ENCODE peak calls at places on chromosomes 12 and 14, in four cellular contexts. One of them, this sample, is unnamed.

GRCh38 chr12:63897931-63898330 is 53.4 kb downstream of the SRGAP1 start:
- DNase-seq in lung: no peak
- DNase-seq in astrocyte: no peak
- DNase-seq in uterus: no peak
- DNase-seq in this sample: no peak

GRCh38 chr12:76041406-76041805 is 9.8 kb upstream of the PHLDA1 start:
- DNase-seq in uterus: no peak
- DNase-seq in astrocyte: no peak
- DNase-seq in lung: no peak
- DNase-seq in this sample: no peak

GRCh38 chr12:12909228-12909994 is 18.0 kb downstream of the GPRC5A start:
- DNase-seq in uterus: no peak
- DNase-seq in lung: no peak
- DNase-seq in astrocyte: no peak
- DNase-seq in this sample: no peak

GRCh38 chr14:81801921-81802320 is 268.3 kb upstream of the SEL1L start:
- DNase-seq in uterus: no peak
- DNase-seq in astrocyte: no peak
- DNase-seq in lung: no peak
- DNase-seq in this sample: no peak

GRCh38 chr12:52439845-52440244 is 5.7 kb upstream of the KRT75 start:
- DNase-seq in lung: no peak
- DNase-seq in astrocyte: no peak
- DNase-seq in uterus: no peak
- DNase-seq in this sample: no peak

GRCh38 chr14:74488788-74489397 is 4.2 kb downstream of the NPC2 start:
- DNase-seq in uterus: no peak
- DNase-seq in astrocyte: peak; percentile 82
- DNase-seq in lung: no peak
- DNase-seq in this sample: peak; percentile 47

GRCh38 chr12:90548595-90548994 is 406.4 kb downstream of the CCER1 start:
- DNase-seq in astrocyte: no peak
- DNase-seq in uterus: no peak
- DNase-seq in lung: no peak
- DNase-seq in this sample: no peak

GRCh38 chr12:48286665-48287064 is 64.1 kb downstream of the ZNF641 start:
- DNase-seq in uterus: no peak
- DNase-seq in lung: no peak
- DNase-seq in astrocyte: no peak
- DNase-seq in this sample: peak; percentile 17

GRCh38 chr14:99602054-99602787 is 1.8 kb downstream of the CCDC85C start:
- DNase-seq in lung: peak; percentile 41
- DNase-seq in astrocyte: peak; percentile 25
- DNase-seq in uterus: no peak
- DNase-seq in this sample: peak; percentile 45

GRCh38 chr14:66101662-66102061 is 384.5 kb upstream of the CCDC196 start:
- DNase-seq in uterus: no peak
- DNase-seq in lung: no peak
- DNase-seq in astrocyte: no peak
- DNase-seq in this sample: no peak

GRCh38 chr12:106256524-106256923 is 8.7 kb upstream of the CKAP4 start:
- DNase-seq in astrocyte: no peak
- DNase-seq in uterus: no peak
- DNase-seq in lung: no peak
- DNase-seq in this sample: no peak

GRCh38 chr14:47039336-47039735 is 387.8 kb upstream of the RPL10L start:
- DNase-seq in lung: no peak
- DNase-seq in astrocyte: no peak
- DNase-seq in uterus: no peak
- DNase-seq in this sample: no peak

GRCh38 chr12:90106568-90106967 is 397.9 kb upstream of the ATP2B1 start:
- DNase-seq in lung: no peak
- DNase-seq in astrocyte: no peak
- DNase-seq in uterus: no peak
- DNase-seq in this sample: no peak

GRCh38 chr12:52389313-52390207 is 4.1 kb upstream of the KRT84 start:
- DNase-seq in uterus: no peak
- DNase-seq in astrocyte: peak; percentile 49
- DNase-seq in lung: no peak
- DNase-seq in this sample: peak; percentile 85

GRCh38 chr14:35506927-35507326 is 27.0 kb upstream of the INSM2 start:
- DNase-seq in lung: no peak
- DNase-seq in astrocyte: peak; percentile 35
- DNase-seq in uterus: no peak
- DNase-seq in this sample: peak; percentile 6

DNA sequence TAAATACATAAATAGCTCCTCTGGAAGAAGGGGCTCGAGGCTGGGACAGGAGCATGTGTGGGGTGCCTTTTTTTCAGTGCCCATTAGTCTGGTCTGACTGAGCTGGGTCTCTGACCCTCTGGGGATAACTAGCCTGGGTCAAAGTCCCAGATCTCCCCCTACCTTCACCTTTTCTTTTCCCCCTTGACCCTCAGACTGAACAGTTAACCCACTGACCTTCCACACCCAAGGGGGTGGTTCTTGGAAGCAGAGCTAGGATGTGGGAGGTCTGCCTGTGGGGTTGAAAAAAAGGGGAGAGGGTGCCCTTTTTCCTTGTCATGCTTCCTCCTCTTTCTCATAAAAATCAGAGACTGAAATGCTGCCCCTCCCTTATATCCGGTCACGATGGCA is 925 bp upstream of the GLI1 start:
- DNase-seq in astrocyte: no peak
- DNase-seq in lung: no peak
- DNase-seq in uterus: no peak
- DNase-seq in this sample: no peak
- H3K27ac ChIP-seq in astrocyte: peak overlapping the region; percentile 25
- H3K27ac ChIP-seq in lung: peak overlapping the region; percentile 68
- H3K27ac ChIP-seq in uterus: peak overlapping the region; percentile 89
- H3K27ac ChIP-seq in this sample: peak overlapping the region; percentile 55

DNA sequence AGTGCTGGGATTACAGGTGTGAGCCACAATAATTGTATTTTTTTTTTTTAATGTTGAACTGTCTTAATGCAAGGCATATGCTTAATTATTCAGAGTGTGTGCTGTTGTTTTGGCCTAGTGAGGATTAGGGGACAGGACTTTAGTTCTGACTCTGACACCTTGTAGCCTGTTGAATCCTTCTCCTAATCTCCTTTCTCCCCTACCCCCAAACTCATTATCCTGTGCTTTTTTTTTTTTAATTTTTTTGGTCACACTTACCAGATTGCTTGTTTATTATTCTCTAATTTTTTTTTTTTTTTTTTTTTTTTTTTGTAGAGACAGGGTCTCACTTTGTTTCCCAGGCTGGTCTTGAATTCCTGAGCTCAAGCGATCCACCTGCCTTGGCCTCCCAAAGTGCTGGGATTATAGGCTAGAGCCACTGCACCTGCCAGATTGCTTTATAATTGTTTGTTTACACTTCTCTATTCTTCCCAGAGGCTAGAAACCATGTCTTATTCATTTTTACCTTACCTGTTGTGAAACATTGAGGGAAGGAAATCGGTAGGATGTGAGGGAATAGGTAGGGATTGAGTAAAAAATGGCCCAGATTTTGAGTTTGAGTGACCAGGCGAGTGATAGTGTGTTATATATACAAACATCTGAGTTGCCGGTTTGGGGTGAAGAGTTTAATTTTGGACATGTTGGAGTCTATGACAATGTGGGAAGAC is 32.2 kb downstream of the DIP2B start:
- DNase-seq in astrocyte: no peak
- DNase-seq in uterus: no peak
- DNase-seq in lung: no peak
- DNase-seq in this sample: no peak
- H3K27ac ChIP-seq in astrocyte: no peak overlapping the region
- H3K27ac ChIP-seq in uterus: no peak overlapping the region
- H3K27ac ChIP-seq in lung: no peak overlapping the region
- H3K27ac ChIP-seq in this sample: peak overlapping the region; percentile 59

GRCh38 chr12:111091036-111091435 is 170.7 kb upstream of the MYL2 start:
- DNase-seq in lung: no peak
- DNase-seq in astrocyte: no peak
- DNase-seq in uterus: no peak
- DNase-seq in this sample: no peak

GRCh38 chr12:111085100-111085499 is 164.7 kb upstream of the MYL2 start:
- DNase-seq in lung: no peak
- DNase-seq in uterus: no peak
- DNase-seq in astrocyte: no peak
- DNase-seq in this sample: no peak

GRCh38 chr12:111084605-111085004 is 164.2 kb upstream of the MYL2 start:
- DNase-seq in astrocyte: no peak
- DNase-seq in lung: no peak
- DNase-seq in uterus: no peak
- DNase-seq in this sample: no peak

GRCh38 chr12:111089616-111090015 is 169.2 kb upstream of the MYL2 start:
- DNase-seq in uterus: no peak
- DNase-seq in astrocyte: no peak
- DNase-seq in lung: no peak
- DNase-seq in this sample: no peak

DNA sequence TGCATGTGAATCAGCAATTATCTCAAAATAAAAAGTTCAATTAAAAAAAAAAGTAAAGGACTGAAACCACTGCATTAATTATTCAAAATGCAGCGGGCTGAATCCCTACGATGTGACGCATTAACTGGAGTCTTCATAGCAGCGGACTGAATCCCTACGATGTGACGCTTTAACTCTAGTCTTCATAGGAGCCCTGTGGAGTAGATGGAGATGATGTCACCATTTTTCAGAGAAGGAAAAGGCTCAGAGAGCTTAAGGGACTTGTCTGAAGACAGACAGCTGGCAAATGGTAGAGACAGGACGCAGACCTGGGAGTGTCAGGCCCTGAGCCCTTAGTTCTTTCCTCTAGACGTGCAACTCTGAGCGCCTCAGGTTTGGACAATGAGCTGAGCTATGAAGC is 168.0 kb upstream of the MYL2 start:
- DNase-seq in uterus: no peak
- DNase-seq in astrocyte: no peak
- DNase-seq in lung: no peak
- DNase-seq in this sample: no peak
- H3K27ac ChIP-seq in uterus: no peak overlapping the region
- H3K27ac ChIP-seq in astrocyte: no peak overlapping the region
- H3K27ac ChIP-seq in lung: no peak overlapping the region
- H3K27ac ChIP-seq in this sample: no peak overlapping the region

GRCh38 chr14:101358726-101359125 is 202.6 kb upstream of the DIO3 start:
- DNase-seq in astrocyte: no peak
- DNase-seq in uterus: peak; percentile 28
- DNase-seq in lung: peak; percentile 25
- DNase-seq in this sample: no peak

GRCh38 chr14:101361044-101361443 is 200.3 kb upstream of the DIO3 start:
- DNase-seq in astrocyte: no peak
- DNase-seq in uterus: peak; percentile 73
- DNase-seq in lung: no peak
- DNase-seq in this sample: no peak

GRCh38 chr14:101360045-101360931 is 201.0 kb upstream of the DIO3 start:
- DNase-seq in astrocyte: no peak
- DNase-seq in lung: no peak
- DNase-seq in uterus: peak; percentile 91
- DNase-seq in this sample: peak; percentile 10

GRCh38 chr14:101358320-101358569 is 203.1 kb upstream of the DIO3 start:
- DNase-seq in lung: no peak
- DNase-seq in astrocyte: no peak
- DNase-seq in uterus: peak; percentile 15
- DNase-seq in this sample: no peak

DNA sequence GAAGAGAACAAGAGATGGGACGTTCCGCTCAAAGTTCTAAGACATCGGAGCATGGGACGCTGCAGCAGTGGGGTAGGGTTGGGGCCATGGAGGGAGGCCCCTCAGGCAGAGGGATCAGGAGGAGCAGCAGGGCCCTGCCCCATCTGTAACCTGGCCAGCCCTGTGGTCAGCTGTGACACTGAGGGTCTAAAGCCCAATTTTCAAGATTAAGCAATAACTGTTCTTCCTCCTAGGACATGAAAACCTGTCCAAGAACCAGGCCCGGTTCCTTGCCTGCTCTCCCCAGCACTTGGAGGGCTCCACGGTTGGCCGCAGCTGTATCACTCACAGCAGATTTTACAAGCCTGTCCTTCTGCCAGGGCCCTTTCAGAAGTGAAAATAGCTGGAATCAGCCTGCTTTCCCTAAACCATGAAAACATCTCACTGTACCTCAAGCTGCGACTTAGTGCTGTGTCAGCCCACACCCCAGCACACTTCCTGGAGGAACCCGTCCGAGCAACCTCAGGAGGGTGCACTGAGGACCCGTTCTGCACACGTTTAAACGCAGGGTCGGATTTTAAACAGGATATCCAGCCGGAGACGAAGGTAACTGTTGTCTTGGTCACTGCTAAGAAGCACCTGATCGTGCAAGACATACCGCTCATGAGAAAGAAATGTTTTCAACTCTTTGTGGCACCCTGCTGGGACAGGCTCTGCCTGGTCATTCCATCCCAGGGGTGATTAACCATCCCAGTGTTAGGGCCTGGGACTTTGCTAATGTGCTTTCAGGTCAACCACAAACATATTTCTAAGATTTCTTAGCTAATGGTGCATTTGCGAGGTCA is 201.9 kb upstream of the DIO3 start:
- DNase-seq in astrocyte: peak; percentile 10
- DNase-seq in uterus: peak; percentile 90
- DNase-seq in lung: peak; percentile 32
- DNase-seq in this sample: peak; percentile 6
- H3K27ac ChIP-seq in astrocyte: no peak overlapping the region
- H3K27ac ChIP-seq in uterus: peak overlapping the region; percentile 95
- H3K27ac ChIP-seq in lung: peak overlapping the region; percentile 68
- H3K27ac ChIP-seq in this sample: no peak overlapping the region

DNA sequence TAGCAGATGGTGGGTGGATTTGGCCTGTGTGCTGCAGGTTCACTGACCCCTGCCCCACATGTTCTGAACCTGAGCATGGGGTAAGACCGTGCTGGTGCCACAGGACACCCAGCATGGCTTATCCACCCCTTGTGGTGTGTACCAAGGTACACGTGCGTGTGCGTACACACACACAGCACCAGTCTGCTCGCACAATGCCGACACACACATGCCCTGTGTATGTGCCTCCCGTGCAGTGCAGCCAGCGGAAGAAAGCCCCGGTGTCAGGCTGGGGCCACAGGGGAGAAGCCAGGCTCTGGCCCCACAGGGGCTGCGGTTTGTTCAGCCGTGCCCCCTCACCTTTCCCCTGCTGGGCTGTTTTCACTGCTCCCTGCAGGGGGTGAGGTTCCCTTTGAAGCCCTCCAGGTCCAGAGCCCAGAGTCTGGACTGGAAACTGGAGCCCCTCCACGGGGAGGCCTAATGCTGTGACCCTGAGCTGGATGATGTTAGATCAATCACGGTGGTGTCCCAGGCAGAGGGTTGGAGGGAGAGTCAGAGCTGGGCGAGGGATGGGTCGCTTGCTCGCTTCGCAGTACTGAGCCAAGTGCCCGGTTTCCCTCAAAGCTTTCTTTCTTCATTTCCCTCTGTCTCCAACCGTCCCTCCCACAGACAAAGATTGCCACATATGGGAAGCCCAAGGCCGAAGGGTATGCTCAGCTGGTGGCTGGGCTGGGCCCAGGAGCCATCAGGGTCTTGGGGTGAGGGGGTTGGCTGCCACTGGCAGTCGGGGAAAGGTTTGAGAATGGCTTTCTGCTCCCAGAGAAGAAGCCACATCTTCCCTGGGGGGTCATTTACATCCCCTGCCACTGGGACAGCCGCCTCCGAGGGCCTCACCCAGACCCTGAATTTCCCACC is 6.2 kb downstream of the DTX1 start:
- DNase-seq in uterus: no peak
- DNase-seq in lung: no peak
- DNase-seq in astrocyte: no peak
- DNase-seq in this sample: no peak
- H3K27ac ChIP-seq in uterus: no peak overlapping the region
- H3K27ac ChIP-seq in lung: no peak overlapping the region
- H3K27ac ChIP-seq in astrocyte: no peak overlapping the region
- H3K27ac ChIP-seq in this sample: no peak overlapping the region

This sample was measured in GM23248.